ENCODE peak calls at places on chromosomes 16 and 17, in seven cellular contexts. A, Y, T, P, C, N and W are unnamed samples.

GRCh38 chr17:78468366-78468765 is 89.9 kb downstream of the PGS1 start:
- DNase-seq in A (no peak), Y (no peak), T (no peak), P (no peak), C (no peak), N (no peak), W (no peak)

GRCh38 chr17:28643979-28644781 is 778 bp downstream of the BLTP2 start:
- DNase-seq in A (peak), Y (peak), T (peak), P (peak), C (no peak), N (peak), W (peak)

GRCh38 chr16:47143677-47144558 is at the start of gene NETO2:
- DNase-seq in A (peak), Y (peak), T (peak), P (peak), C (peak), N (peak), W (peak)

GRCh38 chr16:67236551-67237395 is 9.8 kb downstream of the TMEM208 start:
- DNase-seq in A (peak), Y (peak), T (peak), P (peak), C (peak), N (peak), W (peak)

GRCh38 chr17:38550661-38551060 is 55.1 kb downstream of the SRCIN1 start:
- DNase-seq in A (no peak), Y (no peak), T (no peak), P (no peak), C (no peak), N (no peak), W (peak)

GRCh38 chr17:73738751-73739575 is 94.7 kb upstream of the SDK2 start:
- DNase-seq in A (no peak), Y (peak), T (no peak), P (no peak), C (no peak), N (no peak), W (no peak)

GRCh38 chr16:65489531-65490023 is 367.7 kb upstream of the CDH11 start:
- DNase-seq in A (no peak), Y (no peak), T (no peak), P (no peak), C (no peak), N (no peak), W (peak)

GRCh38 chr17:59783221-59784016 is 76.0 kb downstream of the VMP1 start:
- DNase-seq in A (no peak), Y (no peak), T (no peak), P (no peak), C (no peak), N (no peak), W (peak)

GRCh38 chr17:50052822-50053653 is 2.9 kb upstream of the ITGA3 start:
- DNase-seq in A (no peak), Y (peak), T (no peak), P (no peak), C (peak), N (no peak), W (no peak)

GRCh38 chr17:16091773-16092172 is 92.1 kb downstream of the TTC19 start:
- DNase-seq in A (no peak), Y (no peak), T (no peak), P (no peak), C (no peak), N (no peak), W (peak)